ENCODE peak calls at places on chromosomes 7 and 10, in four cellular contexts. O is Peyer's patch, M is endodermal cell, S is RWPE1. Y is an unnamed sample.

GRCh38 chr10:74151057-74151878 is at the start of gene ADK:
- DNase-seq in M (peak; percentile 100), O (peak; percentile 100), S (peak; percentile 100), Y (peak; percentile 100)

GRCh38 chr10:75295901-75296441 is 60.2 kb upstream of the COMTD1 start:
- DNase-seq in M (no peak), O (no peak), S (no peak), Y (no peak)

GRCh38 chr7:141225916-141226618 is 152.2 kb downstream of the TMEM178B start:
- DNase-seq in S (no peak), M (no peak), O (no peak), Y (no peak)

GRCh38 chr10:15168296-15168780 is at the start of gene NMT2:
- DNase-seq in M (peak; percentile 96), O (peak; percentile 93), S (no peak), Y (peak; percentile 84)

GRCh38 chr7:106736508-106737201 is 75.7 kb upstream of the CCDC71L start:
- DNase-seq in O (no peak), S (peak; percentile 59), M (peak; percentile 78), Y (peak; percentile 73)

GRCh38 chr10:13787015-13787421 is 200.3 kb downstream of the PRPF18 start:
- DNase-seq in O (no peak), M (no peak), S (peak; percentile 39), Y (peak; percentile 87)

GRCh38 chr10:34333513-34333912 is 481.6 kb downstream of the PARD3 start:
- DNase-seq in S (peak; percentile 11), M (no peak), O (no peak), Y (no peak)

GRCh38 chr10:22477365-22478287 is 132.3 kb downstream of the SPAG6 start:
- DNase-seq in M (peak; percentile 83), S (no peak), O (no peak), Y (no peak)

GRCh38 chr7:122651451-122651850 is 47.5 kb downstream of the RNF133 start:
- DNase-seq in O (no peak), S (no peak), M (no peak), Y (no peak)

GRCh38 chr7:128410092-128410665 is 397 bp upstream of the IMPDH1 start:
- DNase-seq in O (no peak), S (peak; percentile 35), M (peak; percentile 88), Y (peak; percentile 44)

GRCh38 chr7:50393076-50393475 is 57.1 kb downstream of the FIGNL1 start:
- DNase-seq in M (no peak), O (no peak), S (no peak), Y (no peak)

GRCh38 chr10:122033224-122033926 is 44.4 kb downstream of the TACC2 start:
- DNase-seq in M (no peak), O (no peak), S (no peak), Y (no peak)

GRCh38 chr10:32937824-32938482 is 20.1 kb downstream of the ITGB1 start:
- DNase-seq in S (no peak), M (no peak), O (no peak), Y (no peak)

GRCh38 chr7:101878938-101879337 is 61.5 kb downstream of the CUX1 start:
- DNase-seq in M (no peak), O (no peak), S (no peak), Y (no peak)

GRCh38 chr7:101877882-101878591 is 60.6 kb downstream of the CUX1 start:
- DNase-seq in O (no peak), S (no peak), M (no peak), Y (no peak)

GRCh38 chr7:101882595-101883564 is 65.5 kb downstream of the CUX1 start:
- DNase-seq in M (peak; percentile 80), O (peak; percentile 65), S (peak; percentile 96), Y (no peak)

GRCh38 chr7:101879565-101879964 is 62.1 kb downstream of the CUX1 start:
- DNase-seq in S (no peak), M (no peak), O (no peak), Y (no peak)

DNA sequence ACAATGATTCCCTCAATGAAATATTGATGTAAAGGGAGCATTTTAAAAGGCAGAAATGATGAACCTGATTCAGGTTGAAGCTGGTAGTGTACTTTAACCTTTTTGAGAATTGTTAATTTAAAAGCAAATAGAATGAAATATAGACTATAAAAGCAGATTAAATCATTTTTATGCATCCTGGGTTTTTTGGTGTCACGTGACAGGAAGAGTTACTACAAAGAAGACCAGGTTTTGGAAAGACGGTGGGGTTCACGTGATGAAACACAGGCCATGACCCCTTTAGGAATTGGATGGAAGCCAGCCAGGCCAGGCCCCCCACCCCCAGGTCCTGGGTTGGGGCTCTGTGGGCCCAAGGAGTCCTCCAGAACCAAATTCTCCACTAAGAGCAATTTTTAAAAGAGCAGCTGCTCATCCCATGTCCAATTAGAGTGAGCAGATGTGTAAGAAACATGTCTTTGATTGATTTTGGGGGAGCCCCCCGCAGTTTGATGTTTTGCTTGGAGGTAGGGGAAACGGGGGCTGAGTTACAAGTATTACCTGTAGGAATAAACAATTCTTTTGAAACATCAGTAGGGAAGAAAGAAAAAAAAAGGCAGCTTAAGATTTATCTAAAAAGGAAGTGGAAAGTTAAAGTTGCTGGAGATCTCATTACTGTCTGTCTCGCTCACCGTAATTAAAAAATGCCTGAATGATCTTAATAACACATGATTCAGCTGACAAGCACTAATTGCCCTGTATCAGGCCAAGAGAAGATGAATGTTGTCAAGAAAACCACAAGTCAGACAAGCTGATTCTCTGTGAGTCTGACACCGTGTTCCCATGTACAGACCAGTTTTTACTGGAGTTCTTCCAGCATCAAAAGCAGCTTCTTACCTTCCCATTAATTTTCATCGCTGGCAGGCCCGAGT is 63.4 kb downstream of the CUX1 start:
- DNase-seq in M (no peak), S (peak; percentile 28), O (no peak), Y (no peak)
- H3K27ac ChIP-seq in M (peak overlapping the region; percentile 12), S (peak overlapping the region; percentile 99), O (peak overlapping the region; percentile 50), Y (no peak overlapping the region)

DNA sequence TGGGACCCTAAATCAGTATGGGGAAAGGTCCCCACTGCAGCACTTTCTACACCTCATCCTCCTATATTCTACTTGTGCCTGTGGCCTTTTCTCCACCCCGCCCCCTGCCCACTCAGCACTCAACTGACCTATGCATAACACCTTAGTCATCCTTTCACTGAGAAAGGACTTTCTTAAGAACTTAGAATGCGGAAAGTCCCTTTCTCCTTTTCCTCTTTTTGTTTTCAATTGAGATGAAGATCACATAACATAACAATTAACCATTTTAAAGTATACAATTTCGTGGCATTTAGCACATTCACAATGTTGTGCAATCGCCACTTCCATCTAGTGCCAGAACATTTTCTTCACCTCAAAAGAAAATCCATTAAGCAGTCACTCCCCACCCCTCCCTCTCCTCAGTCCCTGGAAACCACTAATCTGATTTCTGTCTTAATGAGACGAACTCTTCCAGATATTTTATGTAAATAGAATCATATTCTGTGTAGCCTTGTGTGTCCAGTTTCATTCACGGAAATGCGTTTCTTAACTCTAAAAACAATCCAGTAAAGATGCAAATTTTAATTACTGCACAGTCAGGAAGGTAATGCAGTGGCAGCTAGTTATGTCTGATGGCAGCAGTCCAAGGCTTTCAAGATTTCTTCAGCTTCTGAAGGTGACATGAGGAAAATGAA is 41.7 kb downstream of the FAS start:
- DNase-seq in O (no peak), S (peak; percentile 78), M (peak; percentile 65), Y (no peak)
- H3K27ac ChIP-seq in O (no peak overlapping the region), S (peak overlapping the region; percentile 5), M (no peak overlapping the region), Y (no peak overlapping the region)

GRCh38 chr10:6328708-6329423 is 126.1 kb downstream of the PFKFB3 start:
- DNase-seq in S (no peak), O (no peak), M (no peak), Y (no peak)
- H3K27ac ChIP-seq in S (no peak overlapping the region), O (no peak overlapping the region), M (no peak overlapping the region), Y (no peak overlapping the region)

DNA sequence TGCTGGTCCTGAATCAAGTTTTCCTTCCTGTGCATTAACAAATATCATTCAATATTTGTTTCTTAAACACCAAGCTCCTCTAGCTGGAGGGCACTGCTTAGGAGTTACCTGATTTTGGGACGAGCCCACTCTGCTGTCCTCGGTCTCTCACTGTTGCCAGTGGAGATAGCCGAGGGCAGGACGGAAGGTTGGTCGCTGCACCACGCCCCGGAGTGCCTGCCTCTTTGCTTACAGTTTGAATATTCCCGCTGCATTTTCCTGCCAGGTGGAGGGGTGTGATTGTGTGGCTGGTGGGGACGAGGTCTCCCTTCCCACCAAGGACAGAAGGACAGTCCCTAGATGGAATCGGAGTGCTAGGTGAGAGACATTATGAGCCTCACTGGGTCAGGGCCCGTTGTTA is 201.5 kb downstream of the DNAJB6 start:
- DNase-seq in S (no peak), M (no peak), O (peak; percentile 12), Y (no peak)
- H3K27ac ChIP-seq in S (no peak overlapping the region), M (no peak overlapping the region), O (no peak overlapping the region), Y (no peak overlapping the region)

DNA sequence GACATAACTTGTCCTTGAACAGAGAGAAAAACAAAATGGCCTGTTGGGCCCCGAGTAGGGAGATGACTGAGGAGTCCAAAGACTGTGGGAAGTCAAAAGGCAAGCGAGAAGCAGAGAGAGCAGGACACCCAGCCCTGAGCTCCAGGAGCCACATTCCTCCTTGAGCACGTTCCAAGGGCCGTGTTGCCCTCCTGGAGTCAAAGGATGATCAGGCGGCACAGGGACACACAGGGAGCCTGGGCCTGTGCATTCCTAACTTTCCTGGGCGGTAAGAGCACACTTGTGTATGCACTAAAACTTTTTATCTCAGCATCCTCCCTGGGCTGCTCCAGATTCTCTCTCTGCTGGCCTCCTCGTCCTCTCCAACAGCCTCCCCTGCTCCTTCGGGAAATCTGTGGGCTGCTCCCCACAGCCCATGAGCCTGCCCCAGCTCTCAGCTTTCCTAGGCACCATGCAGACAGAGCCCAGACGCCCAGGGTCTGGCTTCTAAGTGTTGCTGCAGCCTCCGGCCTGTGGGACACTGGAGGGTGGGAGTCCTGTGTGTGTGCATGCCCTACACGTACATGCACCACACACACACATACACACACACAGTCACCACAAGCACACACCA is 281.8 kb downstream of the POU6F2 start:
- DNase-seq in M (peak; percentile 66), O (no peak), S (no peak), Y (no peak)
- H3K27ac ChIP-seq in M (no peak overlapping the region), O (no peak overlapping the region), S (no peak overlapping the region), Y (no peak overlapping the region)

DNA sequence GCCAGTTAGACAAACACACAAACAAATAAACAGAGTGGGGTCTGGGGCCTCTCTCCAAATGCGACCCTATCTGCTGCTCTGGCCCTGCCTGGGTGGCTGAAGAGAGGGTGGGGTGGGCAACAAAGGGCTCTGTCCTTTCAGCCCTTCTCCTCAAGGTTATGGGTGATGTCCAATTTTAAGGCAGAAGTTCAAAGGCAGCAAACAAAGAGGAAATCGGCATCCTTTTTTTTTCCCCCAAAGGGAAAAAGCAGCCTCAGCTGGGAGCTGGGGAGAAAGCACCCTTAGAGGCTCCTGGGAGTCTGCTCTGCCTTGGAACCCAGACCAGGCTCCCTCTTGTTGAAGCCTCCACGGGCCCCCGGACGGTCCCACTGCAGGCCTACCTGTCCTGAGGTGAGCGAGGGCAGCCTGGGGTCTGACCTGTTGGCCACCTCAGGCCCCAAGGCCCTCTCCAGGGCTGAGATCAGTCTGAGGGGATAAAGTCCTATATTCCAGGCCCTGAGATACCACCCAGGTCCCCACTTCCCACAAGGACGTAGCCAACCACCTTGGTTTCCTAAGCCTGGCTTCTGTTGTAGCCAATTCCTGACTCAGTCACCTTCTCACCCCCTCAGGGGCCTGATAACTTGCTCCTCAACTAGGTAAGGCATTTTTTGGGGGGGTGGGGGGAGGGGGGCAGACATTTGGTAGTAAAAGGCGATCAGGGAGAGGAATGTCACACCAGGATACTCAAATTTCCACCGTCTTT is 4.4 kb downstream of the HOXA11 start:
- DNase-seq in S (no peak), M (peak; percentile 41), O (peak; percentile 37), Y (no peak)
- H3K27ac ChIP-seq in S (peak overlapping the region; percentile 89), M (no peak overlapping the region), O (peak overlapping the region; percentile 75), Y (no peak overlapping the region)